ENCODE peak calls at places on chromosome 13, in six cellular contexts. D is H1, S is HepG2, Q is HCT116, B is SK-N-SH, T is K562. M is an unnamed sample. For H3K4me1, the result is how much of the 10 kb centered on the place peaks cover.

GRCh38 chr13:105343134-105343806 is 1192.2 kb downstream of the EFNB2 start:
- DNase-seq in T (no peak), D (no peak), Q (no peak), B (no peak), S (no peak), M (no peak)

GRCh38 chr13:111080642-111081041 is 34.5 kb upstream of the ARHGEF7 start:
- DNase-seq in Q (no peak), T (no peak), B (no peak), D (no peak), S (no peak), M (peak)

GRCh38 chr13:43267916-43268315 is 244.5 kb downstream of the DNAJC15 start:
- DNase-seq in D (no peak), T (no peak), B (no peak), S (no peak), Q (no peak), M (no peak)

GRCh38 chr13:43484432-43485225 is 302.1 kb downstream of the ENOX1 start:
- DNase-seq in B (no peak), T (no peak), Q (no peak), S (no peak), D (no peak), M (no peak)

GRCh38 chr13:113917096-113917495 is 53.2 kb upstream of the GAS6 start:
- DNase-seq in S (no peak), Q (no peak), T (no peak), B (no peak), D (no peak), M (no peak)

GRCh38 chr13:95643009-95643408 is 1.5 kb downstream of the DZIP1 start:
- DNase-seq in S (no peak), B (peak), T (no peak), D (no peak), Q (no peak), M (no peak)

GRCh38 chr13:82136880-82137279 is 1745.4 kb downstream of the SLITRK1 start:
- DNase-seq in B (no peak), Q (no peak), T (no peak), S (no peak), D (no peak), M (no peak)

GRCh38 chr13:49495783-49496762 is at the start of gene PHF11:
- DNase-seq in Q (no peak), D (peak), S (peak), B (peak), T (peak), M (peak)

GRCh38 chr13:24540236-24541126 is 27.9 kb upstream of the PARP4 start:
- DNase-seq in D (peak), Q (no peak), S (peak), T (peak), B (peak), M (no peak)

GRCh38 chr13:19961924-19962323 is 3.4 kb downstream of the ZMYM2 start:
- DNase-seq in D (no peak), T (no peak), B (no peak), S (no peak), Q (no peak), M (no peak)

GRCh38 chr13:80132741-80133601 is 208.0 kb downstream of the SPRY2 start:
- DNase-seq in Q (no peak), T (no peak), B (peak), D (no peak), S (peak), M (no peak)

GRCh38 chr13:114063545-114064515 is 68.6 kb downstream of the RASA3 start:
- DNase-seq in T (peak), S (no peak), D (no peak), B (peak), Q (no peak), M (no peak)

GRCh38 chr13:97354808-97355207 is 79.2 kb upstream of the RAP2A start:
- DNase-seq in Q (no peak), B (no peak), D (no peak), T (no peak), S (no peak), M (no peak)

GRCh38 chr13:49784886-49785570 is 7.5 kb downstream of the KPNA3 start:
- DNase-seq in Q (no peak), S (no peak), T (no peak), B (no peak), D (no peak), M (no peak)

GRCh38 chr13:90375851-90376250 is 971.6 kb upstream of the MIR17HG start:
- DNase-seq in Q (no peak), D (no peak), B (no peak), T (no peak), S (no peak), M (no peak)

GRCh38 chr13:90690458-90691063 is 656.9 kb upstream of the MIR17HG start:
- DNase-seq in D (no peak), T (no peak), Q (no peak), B (no peak), S (no peak), M (no peak)

GRCh38 chr13:99415014-99415650 is 86.1 kb upstream of the TM9SF2 start:
- DNase-seq in T (no peak), B (no peak), Q (no peak), D (no peak), S (no peak), M (no peak)

GRCh38 chr13:75139291-75139690 is 342.7 kb downstream of the TBC1D4 start:
- DNase-seq in T (no peak), S (no peak), Q (no peak), D (no peak), B (no peak), M (no peak)

GRCh38 chr13:51771418-51772104 is 32.4 kb downstream of the DHRS12 start:
- DNase-seq in Q (no peak), D (no peak), B (no peak), S (no peak), T (peak), M (no peak)

GRCh38 chr13:95463516-95463915 is 89.0 kb upstream of the CLDN10 start:
- DNase-seq in T (no peak), D (no peak), S (no peak), Q (no peak), B (no peak), M (no peak)

GRCh38 chr13:90047600-90047999 is 1299.9 kb upstream of the MIR17HG start:
- DNase-seq in T (no peak), Q (no peak), B (no peak), D (no peak), S (no peak), M (no peak)

GRCh38 chr13:85497652-85498051 is 301.6 kb downstream of the SLITRK6 start:
- DNase-seq in Q (no peak), S (no peak), B (no peak), T (no peak), D (no peak), M (no peak)

GRCh38 chr13:98254541-98254940 is 77.5 kb upstream of the RNF113B start:
- DNase-seq in S (no peak), B (peak), Q (no peak), T (no peak), D (no peak), M (no peak)

GRCh38 chr13:50275392-50276063 is 260.3 kb downstream of the KCNRG start:
- DNase-seq in T (no peak), D (no peak), Q (no peak), B (no peak), S (peak), M (no peak)

GRCh38 chr13:27296496-27296895 is 25.9 kb downstream of the RASL11A start:
- DNase-seq in Q (no peak), S (no peak), B (no peak), D (no peak), T (no peak), M (no peak)

GRCh38 chr13:105665284-105665683 is 870.2 kb downstream of the EFNB2 start:
- DNase-seq in D (no peak), Q (no peak), S (no peak), B (no peak), T (no peak), M (no peak)

GRCh38 chr13:27559714-27560113 is 60.6 kb downstream of the LNX2 start:
- DNase-seq in T (no peak), B (no peak), D (no peak), Q (no peak), S (no peak), M (no peak)

GRCh38 chr13:88217372-88217771 is 546.2 kb downstream of the SLITRK5 start:
- DNase-seq in T (no peak), D (no peak), B (no peak), S (no peak), Q (no peak), M (no peak)

GRCh38 chr13:45137501-45137880 is 17.2 kb downstream of the GTF2F2 start:
- DNase-seq in Q (no peak), B (no peak), S (no peak), T (no peak), D (no peak), M (no peak)

GRCh38 chr13:23847545-23847944 is 41.7 kb downstream of the MIPEP start:
- DNase-seq in D (no peak), Q (no peak), B (no peak), S (no peak), T (no peak), M (no peak)

GRCh38 chr13:39498471-39499114 is 104.4 kb downstream of the LHFPL6 start:
- DNase-seq in Q (no peak), T (no peak), D (no peak), S (no peak), B (no peak), M (peak)
- H3K4me1 ChIP-seq in Q (under half), T (under half), D (under half), S (under half), B (under half), M (under half)

GRCh38 chr13:32056316-32056715 is 24.7 kb downstream of the FRY start:
- DNase-seq in S (no peak), T (no peak), D (no peak), B (no peak), Q (no peak), M (no peak)
- TF ChIP-seq YY1 in S (no peak), T (no peak), D (no peak), B (no peak), Q (no peak), M (no peak)

GRCh38 chr13:37069597-37070103 is 10.2 kb upstream of the SUPT20H start:
- DNase-seq in S (no peak), D (no peak), T (no peak), B (peak), Q (no peak), M (no peak)

GRCh38 chr13:37065893-37066526 is 6.5 kb upstream of the SUPT20H start:
- DNase-seq in Q (no peak), B (no peak), S (no peak), T (no peak), D (no peak), M (no peak)

GRCh38 chr13:37070145-37070695 is 10.7 kb upstream of the SUPT20H start:
- DNase-seq in D (no peak), S (no peak), B (peak), T (no peak), Q (no peak), M (no peak)

GRCh38 chr13:37068962-37069361 is 9.5 kb upstream of the SUPT20H start:
- DNase-seq in D (no peak), T (no peak), B (peak), Q (peak), S (no peak), M (no peak)

DNA sequence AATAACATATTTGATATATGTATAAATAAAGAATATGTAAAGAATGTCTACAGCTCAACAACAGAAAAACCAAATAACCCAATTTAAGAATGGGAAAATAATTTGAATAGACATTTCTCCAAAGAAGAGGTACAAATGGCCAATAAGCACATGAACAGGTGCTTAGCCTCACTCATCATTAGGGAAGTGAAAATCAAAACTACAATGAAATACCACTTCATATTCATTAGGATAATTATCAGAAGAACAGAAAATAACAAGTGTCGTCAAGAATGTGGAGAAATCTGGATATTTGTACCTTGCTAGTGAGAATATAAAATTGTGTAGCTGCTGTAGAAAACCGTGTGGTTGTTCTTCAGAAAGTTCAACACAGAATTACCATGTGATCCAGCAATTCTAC is 8.4 kb upstream of the SUPT20H start:
- DNase-seq in T (no peak), Q (no peak), D (no peak), S (no peak), B (no peak), M (no peak)
- H3K4me1 ChIP-seq in T (under half), Q (under half), D (under half), S (under half), B (under half), M (under half)

GRCh38 chr13:34153428-34154180 is 335.7 kb downstream of the RFC3 start:
- DNase-seq in Q (no peak), B (no peak), S (no peak), T (no peak), D (no peak), M (no peak)

GRCh38 chr13:34156841-34157365 is 339.0 kb downstream of the RFC3 start:
- DNase-seq in Q (peak), S (peak), B (no peak), D (no peak), T (no peak), M (no peak)

GRCh38 chr13:34152409-34152808 is 334.5 kb downstream of the RFC3 start:
- DNase-seq in D (no peak), B (no peak), Q (no peak), T (no peak), S (no peak), M (no peak)

GRCh38 chr13:34152996-34153395 is 335.0 kb downstream of the RFC3 start:
- DNase-seq in Q (no peak), S (no peak), B (no peak), T (no peak), D (no peak), M (no peak)

GRCh38 chr13:34155931-34156607 is 338.1 kb downstream of the RFC3 start:
- DNase-seq in D (no peak), S (no peak), T (no peak), B (no peak), Q (peak), M (no peak)
- TF ChIP-seq YY1 in D (no peak), S (no peak), T (no peak), B (no peak), Q (no peak), M (no peak)

M was measured in NT2/D1.